ENCODE peak calls at places on chromosomes 12 and 14, in nine cellular contexts. G is hepatic stellate cell; I is astrocyte of the cerebellum; V is stimulated activated CD8-positive, alpha-beta memory T cell treated with anti-CD3 and anti-CD28 coated beads, Interleukin-7, amount 100 ng/mL, for 1 hour; H is left ventricle myocardium superior; A is NCI-H1105; Z is GM23338; Y is kidney tubule cell; O is HepG2. F is an unnamed sample.

GRCh38 chr12:57606399-57606798 is 1.8 kb downstream of the DTX3 start:
- DNase-seq in G (no peak), I (no peak), V (no peak), H (no peak), A (no peak), Z (no peak), Y (no peak), O (no peak), F (no peak)

GRCh38 chr14:20801726-20802125 is 918 bp downstream of the RNASE1 start:
- DNase-seq in G (no peak), I (no peak), V (no peak), H (peak; percentile 63), A (no peak), Z (no peak), Y (no peak), O (no peak), F (no peak)

GRCh38 chr12:87305481-87305880 is 723.7 kb downstream of the C12orf50 start:
- DNase-seq in G (no peak), I (no peak), V (no peak), H (no peak), A (no peak), Z (no peak), Y (no peak), O (no peak), F (no peak)

GRCh38 chr14:85516239-85517112 is 13.5 kb upstream of the FLRT2 start:
- DNase-seq in G (no peak), I (no peak), V (no peak), H (no peak), A (no peak), Z (no peak), Y (peak; percentile 9), O (no peak), F (no peak)

GRCh38 chr12:115096673-115097349 is 412.8 kb upstream of the TBX3 start:
- DNase-seq in G (no peak), I (no peak), V (no peak), H (peak; percentile 61), A (no peak), Z (no peak), Y (no peak), O (no peak), F (no peak)

GRCh38 chr14:56144176-56144575 is 26.0 kb downstream of the PELI2 start:
- DNase-seq in G (no peak), I (no peak), V (no peak), H (no peak), A (no peak), Z (no peak), Y (no peak), O (no peak), F (no peak)

GRCh38 chr12:8922544-8922943 is 8.2 kb downstream of the PHC1 start:
- DNase-seq in G (no peak), I (no peak), V (no peak), H (no peak), A (no peak), Z (peak; percentile 11), Y (no peak), O (no peak), F (no peak)

GRCh38 chr12:57049890-57050289 is at the start of gene MYO1A:
- DNase-seq in G (no peak), I (no peak), V (no peak), H (no peak), A (no peak), Z (peak; percentile 43), Y (no peak), O (peak; percentile 47), F (no peak)

GRCh38 chr12:78009031-78009430 is 178.3 kb downstream of the NAV3 start:
- DNase-seq in G (no peak), I (no peak), V (no peak), H (no peak), A (no peak), Z (no peak), Y (no peak), O (no peak), F (no peak)

GRCh38 chr12:47247418-47247817 is 167.7 kb upstream of the AMIGO2 start:
- DNase-seq in G (no peak), I (no peak), V (no peak), H (no peak), A (no peak), Z (no peak), Y (no peak), O (no peak), F (no peak)

GRCh38 chr14:53539489-53540126 is 386.5 kb upstream of the DDHD1 start:
- DNase-seq in G (peak; percentile 29), I (peak; percentile 83), V (peak; percentile 1), H (peak; percentile 75), A (peak; percentile 56), Z (peak; percentile 89), Y (peak; percentile 73), O (peak; percentile 73), F (peak; percentile 14)

GRCh38 chr12:49091056-49091835 is 3.4 kb downstream of the DHH start:
- DNase-seq in G (no peak), I (no peak), V (no peak), H (no peak), A (no peak), Z (peak; percentile 14), Y (no peak), O (no peak), F (no peak)

GRCh38 chr14:85701763-85702162 is 171.8 kb downstream of the FLRT2 start:
- DNase-seq in G (no peak), I (no peak), V (no peak), H (no peak), A (no peak), Z (no peak), Y (no peak), O (no peak), F (no peak)

GRCh38 chr14:20632831-20633771 is 8.4 kb downstream of the OR6S1 start:
- DNase-seq in G (peak; percentile 69), I (no peak), V (no peak), H (no peak), A (peak; percentile 16), Z (peak; percentile 97), Y (peak; percentile 91), O (peak; percentile 93), F (peak; percentile 80)

GRCh38 chr14:102988054-102988453 is 65.6 kb downstream of the AMN start:
- DNase-seq in G (no peak), I (no peak), V (no peak), H (no peak), A (no peak), Z (no peak), Y (no peak), O (no peak), F (no peak)

GRCh38 chr12:127588224-127588623 is 678.7 kb upstream of the TMEM132C start:
- DNase-seq in G (peak; percentile 36), I (peak; percentile 93), V (no peak), H (no peak), A (no peak), Z (peak; percentile 27), Y (no peak), O (no peak), F (no peak)

GRCh38 chr14:34052658-34053014 is 101.8 kb upstream of the EGLN3 start:
- DNase-seq in G (no peak), I (peak; percentile 50), V (no peak), H (no peak), A (no peak), Z (no peak), Y (peak; percentile 93), O (peak; percentile 77), F (no peak)

GRCh38 chr12:104360988-104361707 is 57.6 kb downstream of the EID3 start:
- DNase-seq in G (no peak), I (no peak), V (no peak), H (no peak), A (no peak), Z (no peak), Y (no peak), O (no peak), F (no peak)

GRCh38 chr14:94665121-94665520 is 52.9 kb downstream of the SERPINA3 start:
- DNase-seq in G (peak; percentile 81), I (peak; percentile 41), V (no peak), H (no peak), A (no peak), Z (no peak), Y (no peak), O (no peak), F (no peak)

GRCh38 chr12:116524964-116525379 is 34.2 kb upstream of the MAP1LC3B2 start:
- DNase-seq in G (no peak), I (no peak), V (no peak), H (no peak), A (no peak), Z (peak; percentile 83), Y (peak; percentile 72), O (no peak), F (no peak)

GRCh38 chr12:89469361-89469760 is 55.2 kb downstream of the GALNT4 start:
- DNase-seq in G (no peak), I (peak; percentile 39), V (no peak), H (no peak), A (no peak), Z (no peak), Y (no peak), O (no peak), F (no peak)

GRCh38 chr12:82415402-82415801 is 57.1 kb downstream of the METTL25 start:
- DNase-seq in G (peak; percentile 0), I (peak; percentile 3), V (no peak), H (no peak), A (no peak), Z (no peak), Y (peak; percentile 91), O (no peak), F (no peak)

GRCh38 chr12:118061876-118062791 is 1.2 kb upstream of the WSB2 start:
- DNase-seq in G (peak; percentile 77), I (no peak), V (no peak), H (no peak), A (peak; percentile 54), Z (peak; percentile 90), Y (peak; percentile 69), O (no peak), F (no peak)

GRCh38 chr14:44962573-44963528 is 861 bp downstream of the TOGARAM1 start:
- DNase-seq in G (peak; percentile 26), I (peak; percentile 29), V (peak; percentile 4), H (peak; percentile 74), A (no peak), Z (peak; percentile 53), Y (peak; percentile 42), O (no peak), F (peak; percentile 29)

GRCh38 chr14:85479306-85479705 is 50.6 kb upstream of the FLRT2 start:
- DNase-seq in G (no peak), I (no peak), V (no peak), H (no peak), A (no peak), Z (no peak), Y (no peak), O (no peak), F (no peak)

GRCh38 chr12:94171595-94171930 is 23.2 kb downstream of the PLXNC1 start:
- DNase-seq in G (no peak), I (no peak), V (no peak), H (no peak), A (no peak), Z (no peak), Y (no peak), O (no peak), F (no peak)

GRCh38 chr12:23488130-23488529 is 461.3 kb downstream of the SOX5 start:
- DNase-seq in G (no peak), I (no peak), V (no peak), H (no peak), A (no peak), Z (no peak), Y (no peak), O (no peak), F (no peak)

GRCh38 chr14:25400607-25401206 is 350.8 kb upstream of the STXBP6 start:
- DNase-seq in G (no peak), I (peak; percentile 22), V (no peak), H (no peak), A (peak; percentile 67), Z (peak; percentile 83), Y (peak; percentile 50), O (peak; percentile 70), F (no peak)

GRCh38 chr14:55383039-55383438 is 28.6 kb downstream of the ATG14 start:
- DNase-seq in G (no peak), I (no peak), V (no peak), H (peak; percentile 38), A (no peak), Z (no peak), Y (no peak), O (no peak), F (no peak)

GRCh38 chr14:21003788-21004346 is 4.8 kb downstream of the SLC39A2 start:
- DNase-seq in G (no peak), I (no peak), V (no peak), H (peak; percentile 63), A (no peak), Z (no peak), Y (no peak), O (no peak), F (no peak)

F was measured in naive thymus-derived CD4-positive, alpha-beta T cell.